ENCODE peak calls at places on chromosomes 7 and 10, in six cellular contexts. L, R, H, X, G and B are unnamed samples.

GRCh38 chr7:138797715-138798320 is at the start of the genes ATP6V0A4 and TMEM213:
- DNase-seq in L (no peak), R (no peak), H (no peak), X (no peak), G (peak; percentile 56), B (no peak)

GRCh38 chr7:44958645-44959344 is 20.0 kb downstream of the MYO1G start:
- DNase-seq in L (no peak), R (no peak), H (no peak), X (no peak), G (no peak), B (no peak)

GRCh38 chr10:115171392-115171960 is 78.3 kb downstream of the ATRNL1 start:
- DNase-seq in L (no peak), R (no peak), H (peak; percentile 28), X (peak; percentile 30), G (peak; percentile 3), B (no peak)

GRCh38 chr10:62093863-62094291 is 174.8 kb downstream of the RTKN2 start:
- DNase-seq in L (no peak), R (no peak), H (peak; percentile 98), X (peak; percentile 14), G (no peak), B (no peak)

GRCh38 chr7:102404005-102404861 is 8.1 kb downstream of the PRKRIP1 start:
- DNase-seq in L (no peak), R (peak; percentile 41), H (peak; percentile 59), X (peak; percentile 57), G (peak; percentile 73), B (no peak)

GRCh38 chr10:50275650-50276235 is 24.4 kb upstream of the ASAH2 start:
- DNase-seq in L (peak; percentile 21), R (peak; percentile 43), H (peak; percentile 86), X (peak; percentile 38), G (peak; percentile 59), B (peak; percentile 10)

GRCh38 chr7:127876393-127876792 is 154.8 kb downstream of the LRRC4 start:
- DNase-seq in L (no peak), R (no peak), H (no peak), X (no peak), G (no peak), B (no peak)

GRCh38 chr10:14658331-14659122 is 116.2 kb downstream of the FAM107B start:
- DNase-seq in L (no peak), R (no peak), H (peak; percentile 84), X (no peak), G (no peak), B (no peak)

GRCh38 chr7:82359426-82359825 is 84.2 kb downstream of the CACNA2D1 start:
- DNase-seq in L (no peak), R (no peak), H (no peak), X (no peak), G (no peak), B (no peak)

GRCh38 chr7:156944876-156945275 is 4.6 kb upstream of the NOM1 start:
- DNase-seq in L (no peak), R (no peak), H (no peak), X (no peak), G (peak; percentile 33), B (no peak)

GRCh38 chr7:39622609-39623311 is 612 bp upstream of the RALA start:
- DNase-seq in L (no peak), R (no peak), H (no peak), X (no peak), G (no peak), B (no peak)

GRCh38 chr7:73830872-73831655 is at the start of gene CLDN4:
- DNase-seq in L (no peak), R (no peak), H (peak; percentile 97), X (no peak), G (peak; percentile 74), B (no peak)

GRCh38 chr10:71526662-71527061 is 129.9 kb downstream of the CDH23 start:
- DNase-seq in L (no peak), R (no peak), H (no peak), X (no peak), G (no peak), B (no peak)

GRCh38 chr10:27513451-27514191 is 9.5 kb downstream of the RAB18 start:
- DNase-seq in L (no peak), R (no peak), H (peak; percentile 77), X (no peak), G (no peak), B (no peak)

GRCh38 chr7:30990316-30991029 is 26.7 kb downstream of the GHRHR start:
- DNase-seq in L (no peak), R (no peak), H (no peak), X (no peak), G (no peak), B (no peak)

GRCh38 chr7:67380858-67381257 is 384.2 kb downstream of the TYW1 start:
- DNase-seq in L (no peak), R (no peak), H (no peak), X (no peak), G (no peak), B (no peak)

GRCh38 chr10:73850863-73851461 is 23.4 kb downstream of the CAMK2G start:
- DNase-seq in L (peak; percentile 90), R (no peak), H (no peak), X (peak; percentile 52), G (no peak), B (no peak)

GRCh38 chr10:34319197-34319846 is 495.8 kb downstream of the PARD3 start:
- DNase-seq in L (no peak), R (no peak), H (peak; percentile 100), X (peak; percentile 56), G (no peak), B (no peak)

GRCh38 chr10:71347587-71348395 is 28.7 kb downstream of the SLC29A3 start:
- DNase-seq in L (no peak), R (no peak), H (peak; percentile 12), X (no peak), G (no peak), B (no peak)

GRCh38 chr7:107072133-107072532 is 27.6 kb downstream of the PRKAR2B start:
- DNase-seq in L (no peak), R (no peak), H (no peak), X (no peak), G (no peak), B (no peak)

GRCh38 chr10:125611216-125611615 is 71.7 kb downstream of the TEX36 start:
- DNase-seq in L (no peak), R (no peak), H (no peak), X (no peak), G (no peak), B (no peak)

GRCh38 chr10:83212632-83213349 is 926.5 kb upstream of the GHITM start:
- DNase-seq in L (no peak), R (no peak), H (peak; percentile 9), X (no peak), G (no peak), B (no peak)

GRCh38 chr10:48451969-48452878 is 145.7 kb downstream of the MAPK8 start:
- DNase-seq in L (no peak), R (no peak), H (no peak), X (no peak), G (no peak), B (no peak)

GRCh38 chr10:107653832-107654287 is 489.4 kb upstream of the SORCS1 start:
- DNase-seq in L (no peak), R (no peak), H (peak; percentile 47), X (peak; percentile 13), G (no peak), B (no peak)

GRCh38 chr7:151599401-151600227 is 79.9 kb upstream of the RHEB start:
- DNase-seq in L (peak; percentile 63), R (no peak), H (peak; percentile 87), X (no peak), G (no peak), B (no peak)

GRCh38 chr7:114658188-114658587 is 243.6 kb downstream of the FOXP2 start:
- DNase-seq in L (no peak), R (no peak), H (no peak), X (no peak), G (no peak), B (no peak)

DNA sequence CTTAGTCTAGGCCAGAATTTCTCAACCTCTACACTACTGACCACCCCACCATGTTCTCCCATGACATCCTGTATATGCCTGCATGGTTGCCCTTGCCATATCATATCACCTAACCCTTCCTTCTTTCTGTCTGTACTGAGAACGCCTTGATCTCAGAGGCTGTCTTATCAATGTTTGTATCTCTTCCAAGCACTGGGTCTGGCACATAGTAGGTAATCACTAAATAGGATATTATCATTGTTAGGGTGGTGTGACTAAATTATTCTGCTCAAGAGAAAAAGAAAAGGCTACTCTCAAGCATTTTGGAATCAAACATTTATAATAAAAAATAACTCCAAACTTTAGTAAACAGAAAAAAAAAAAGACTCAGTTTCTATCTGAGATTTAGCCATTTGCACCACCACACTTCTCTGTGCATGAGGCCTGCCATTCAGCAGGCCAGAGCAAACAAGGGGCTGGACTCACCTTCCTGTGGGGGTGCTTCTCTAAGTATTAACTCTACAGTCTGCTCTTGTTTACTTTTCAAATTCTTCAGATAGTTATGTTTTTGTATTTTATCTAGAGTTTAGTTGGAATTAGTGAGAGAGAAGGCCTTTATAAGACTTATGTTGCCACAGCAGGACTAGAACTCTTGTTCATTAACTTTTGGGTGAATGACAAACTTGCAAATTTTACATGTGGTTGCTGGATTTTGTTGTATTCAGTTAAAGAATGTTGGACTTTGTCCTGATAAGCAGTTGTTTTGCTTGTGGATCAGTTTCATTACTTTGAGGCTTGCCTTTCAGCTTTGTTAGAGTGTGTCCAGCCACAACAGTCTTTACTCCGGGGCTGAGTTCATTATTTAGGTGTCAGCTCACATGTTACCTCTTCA is 5.4 kb downstream of the AGBL3 start:
- DNase-seq in L (no peak), R (no peak), H (no peak), X (no peak), G (no peak), B (no peak)
- H3K4me1 ChIP-seq in L (peaks cover 14% of the 10 kb centered on the region), R (no peaks in the 10 kb centered on the region), H (peaks cover 20% of the 10 kb centered on the region), X (peaks cover 17% of the 10 kb centered on the region), G (peaks cover 14% of the 10 kb centered on the region), B (peaks cover 40% of the 10 kb centered on the region)

DNA sequence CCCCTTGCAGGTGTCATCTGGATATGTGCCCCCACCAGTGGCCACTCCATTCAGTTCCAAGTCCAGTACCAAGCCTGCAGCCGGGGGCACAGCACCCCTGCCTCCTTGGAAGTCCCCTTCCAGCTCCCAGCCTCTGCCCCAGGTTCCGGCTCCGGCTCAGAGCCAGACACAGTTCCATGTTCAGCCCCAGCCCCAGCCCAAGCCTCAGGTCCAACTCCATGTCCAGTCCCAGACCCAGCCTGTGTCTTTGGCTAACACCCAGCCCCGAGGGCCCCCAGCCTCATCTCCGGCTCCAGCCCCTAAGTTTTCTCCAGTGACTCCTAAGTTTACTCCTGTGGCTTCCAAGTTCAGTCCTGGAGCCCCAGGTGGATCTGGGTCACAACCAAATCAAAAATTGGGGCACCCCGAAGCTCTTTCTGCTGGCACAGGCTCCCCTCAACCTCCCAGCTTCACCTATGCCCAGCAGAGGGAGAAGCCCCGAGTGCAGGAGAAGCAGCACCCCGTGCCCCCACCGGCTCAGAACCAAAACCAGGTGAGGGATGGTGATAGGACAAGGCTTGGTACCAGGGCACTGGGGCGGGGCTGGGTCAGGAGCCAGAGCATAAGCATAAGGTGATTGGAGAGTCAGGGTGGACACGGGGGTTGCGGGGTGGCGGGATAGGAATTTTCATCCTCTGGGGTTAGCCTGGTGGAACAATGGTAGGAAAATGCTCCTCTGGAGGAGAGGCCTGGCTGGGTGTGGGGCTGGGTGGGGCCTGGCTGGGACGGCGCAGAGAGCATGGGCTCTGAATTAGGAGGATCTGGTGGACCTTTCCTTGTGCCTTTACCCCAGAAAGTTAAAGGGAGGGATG is 1.9 kb downstream of the ZYX start:
- DNase-seq in L (no peak), R (no peak), H (no peak), X (no peak), G (no peak), B (no peak)
- H3K4me3 ChIP-seq in L (peak overlapping the region; percentile 75), R (no peak overlapping the region), H (peak overlapping the region; percentile 96), X (no peak overlapping the region), G (peak overlapping the region; percentile 88), B (peak overlapping the region; percentile 86)

GRCh38 chr10:75399461-75400162 is 2.0 kb downstream of the ZNF503 start:
- DNase-seq in L (peak; percentile 85), R (no peak), H (peak; percentile 95), X (peak; percentile 60), G (peak; percentile 87), B (peak; percentile 72)
- H3K27ac ChIP-seq in L (peak overlapping the region; percentile 98), R (peak overlapping the region; percentile 90), H (peak overlapping the region; percentile 81), X (no peak overlapping the region), G (no peak overlapping the region), B (peak overlapping the region; percentile 97)

GRCh38 chr7:128895320-128895719 is 15.2 kb downstream of the KCP start:
- DNase-seq in L (no peak), R (no peak), H (no peak), X (no peak), G (no peak), B (no peak)
- H3K4me1 ChIP-seq in L (no peaks in the 10 kb centered on the region), R (peaks cover 3% of the 10 kb centered on the region), H (peaks cover 23% of the 10 kb centered on the region), X (no peaks in the 10 kb centered on the region), G (no peaks in the 10 kb centered on the region), B (no peaks in the 10 kb centered on the region)